ENCODE peak calls at places on chromosomes 16 and 17, in five cellular contexts. H is K562, Q is HepG2, C is H1, T is GM12878. B is an unnamed sample.

GRCh38 chr16:17379121-17379571 is 91.6 kb downstream of the XYLT1 start:
- DNase-seq in H (no peak), Q (no peak), C (no peak), T (no peak), B (peak)

GRCh38 chr17:10328206-10328605 is 44.6 kb downstream of the MYH13 start:
- DNase-seq in T (no peak), H (no peak), Q (no peak), C (no peak), B (no peak)

GRCh38 chr17:64240741-64241347 is 22.2 kb downstream of the TEX2 start:
- DNase-seq in T (no peak), C (no peak), H (no peak), Q (no peak), B (peak)

GRCh38 chr17:83186751-83187421 is 107.5 kb downstream of the METRNL start:
- DNase-seq in C (no peak), Q (no peak), H (no peak), T (no peak), B (no peak)

GRCh38 chr17:82403662-82404660 is 14.2 kb upstream of the HEXD start:
- DNase-seq in T (no peak), H (no peak), C (no peak), Q (no peak), B (no peak)

GRCh38 chr16:47644166-47644565 is 183.0 kb downstream of the PHKB start:
- DNase-seq in H (no peak), Q (no peak), C (no peak), T (no peak), B (no peak)

GRCh38 chr17:40497704-40498103 is 3.7 kb downstream of the TNS4 start:
- DNase-seq in T (no peak), H (no peak), Q (no peak), C (no peak), B (no peak)

GRCh38 chr16:56145369-56145768 is 45.9 kb upstream of the GNAO1 start:
- DNase-seq in T (no peak), Q (no peak), C (no peak), H (no peak), B (no peak)

GRCh38 chr16:2486645-2487516 is 12.0 kb downstream of the TBC1D24 start:
- DNase-seq in Q (no peak), C (no peak), T (peak), H (no peak), B (no peak)

GRCh38 chr17:48727415-48728175 is 955 bp downstream of the HOXB13 start:
- DNase-seq in C (no peak), Q (no peak), T (no peak), H (no peak), B (no peak)

GRCh38 chr17:2909164-2909852 is 113.1 kb downstream of the RAP1GAP2 start:
- DNase-seq in C (no peak), T (no peak), H (no peak), Q (no peak), B (peak)

GRCh38 chr17:40351185-40352043 is 13.1 kb downstream of the GJD3 start:
- DNase-seq in H (no peak), Q (no peak), C (no peak), T (no peak), B (peak)

GRCh38 chr16:80825365-80825758 is 21.0 kb upstream of the CDYL2 start:
- DNase-seq in T (no peak), Q (no peak), C (no peak), H (no peak), B (no peak)

GRCh38 chr16:84518804-84519341 is 14.4 kb upstream of the MEAK7 start:
- DNase-seq in Q (no peak), T (no peak), H (no peak), C (no peak), B (no peak)

GRCh38 chr17:38511126-38512108 is 83.2 kb downstream of the ARHGAP23 start:
- DNase-seq in C (no peak), H (no peak), Q (no peak), T (no peak), B (no peak)

GRCh38 chr17:27462714-27463113 is 6.5 kb downstream of the KSR1 start:
- DNase-seq in T (no peak), C (no peak), H (no peak), Q (no peak), B (no peak)

GRCh38 chr17:83196973-83197880 is 117.8 kb downstream of the METRNL start:
- DNase-seq in Q (no peak), C (no peak), T (no peak), H (no peak), B (no peak)

GRCh38 chr16:15694499-15694898 is 44.5 kb downstream of the NDE1 start:
- DNase-seq in H (no peak), Q (no peak), T (no peak), C (no peak), B (no peak)

GRCh38 chr17:559699-560378 is 154.8 kb downstream of the VPS53 start:
- DNase-seq in T (no peak), Q (no peak), C (no peak), H (no peak), B (no peak)

GRCh38 chr17:20026960-20027359 is 17.8 kb downstream of the SPECC1 start:
- DNase-seq in T (no peak), H (no peak), Q (no peak), C (no peak), B (no peak)

GRCh38 chr16:69934751-69935150 is 16.4 kb upstream of the CLEC18A start:
- DNase-seq in H (no peak), C (no peak), Q (no peak), T (no peak), B (no peak)

GRCh38 chr16:71722801-71723536 is 1.5 kb downstream of the PHLPP2 start:
- DNase-seq in Q (peak), C (peak), H (peak), T (no peak), B (peak)

GRCh38 chr17:73292031-73292531 is 19.7 kb downstream of the CDC42EP4 start:
- DNase-seq in C (no peak), T (no peak), H (no peak), Q (no peak), B (peak)

GRCh38 chr16:79418588-79418987 is 181.9 kb downstream of the MAF start:
- DNase-seq in T (no peak), Q (no peak), C (no peak), H (no peak), B (peak)

GRCh38 chr16:46844771-46845170 is 13.8 kb upstream of the C16orf87 start:
- DNase-seq in H (no peak), Q (no peak), C (peak), T (no peak), B (no peak)

GRCh38 chr16:87288753-87289362 is 28.3 kb downstream of the C16orf95 start:
- DNase-seq in Q (no peak), T (no peak), H (no peak), C (no peak), B (no peak)

GRCh38 chr17:57228921-57229320 is 27.4 kb upstream of the MSI2 start:
- DNase-seq in C (no peak), T (no peak), H (no peak), Q (no peak), B (no peak)

GRCh38 chr17:36525888-36526287 is 8.8 kb downstream of the MYO19 start:
- DNase-seq in C (no peak), H (no peak), Q (no peak), T (no peak), B (no peak)

GRCh38 chr17:33895491-33895890 is 359.6 kb upstream of the CCL2 start:
- DNase-seq in C (no peak), T (no peak), H (no peak), Q (no peak), B (no peak)

GRCh38 chr17:75126954-75127353 is 4.6 kb downstream of the NT5C start:
- DNase-seq in H (no peak), C (no peak), T (no peak), Q (no peak), B (no peak)

GRCh38 chr17:17874478-17874877 is 37.7 kb upstream of the SREBF1 start:
- DNase-seq in T (no peak), C (no peak), Q (no peak), H (no peak), B (no peak)

GRCh38 chr17:9230346-9230745 is 209.0 kb downstream of the NTN1 start:
- DNase-seq in Q (no peak), H (no peak), T (no peak), C (no peak), B (peak)

GRCh38 chr17:63279498-63280230 is 166.4 kb downstream of the CYB561 start:
- DNase-seq in T (no peak), Q (no peak), C (no peak), H (no peak), B (no peak)

DNA sequence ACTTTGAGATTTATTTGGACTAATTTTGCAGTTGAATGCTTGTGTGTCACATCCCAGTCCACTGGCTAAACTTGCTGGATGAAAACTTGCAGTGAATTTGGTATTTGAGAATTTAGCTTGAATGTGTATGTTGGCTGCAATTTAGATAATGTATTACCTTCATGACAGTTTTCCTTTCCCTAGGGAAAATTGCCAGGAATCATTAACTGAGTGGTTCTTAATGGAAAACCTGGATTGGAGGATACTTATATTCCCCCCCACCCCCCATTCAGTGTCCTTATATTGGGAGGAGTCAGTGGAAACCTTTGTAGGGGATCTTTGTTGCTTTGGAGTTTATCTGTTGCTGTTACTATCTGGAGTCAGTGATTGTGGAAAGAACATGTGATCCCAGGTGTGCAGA is 67.6 kb downstream of the KPNA2 start:
- DNase-seq in C (no peak), H (no peak), Q (no peak), T (no peak), B (peak)
- TF ChIP-seq RFX5 in C (no peak), H (no peak), Q (no peak), T (no peak), B (no peak)

DNA sequence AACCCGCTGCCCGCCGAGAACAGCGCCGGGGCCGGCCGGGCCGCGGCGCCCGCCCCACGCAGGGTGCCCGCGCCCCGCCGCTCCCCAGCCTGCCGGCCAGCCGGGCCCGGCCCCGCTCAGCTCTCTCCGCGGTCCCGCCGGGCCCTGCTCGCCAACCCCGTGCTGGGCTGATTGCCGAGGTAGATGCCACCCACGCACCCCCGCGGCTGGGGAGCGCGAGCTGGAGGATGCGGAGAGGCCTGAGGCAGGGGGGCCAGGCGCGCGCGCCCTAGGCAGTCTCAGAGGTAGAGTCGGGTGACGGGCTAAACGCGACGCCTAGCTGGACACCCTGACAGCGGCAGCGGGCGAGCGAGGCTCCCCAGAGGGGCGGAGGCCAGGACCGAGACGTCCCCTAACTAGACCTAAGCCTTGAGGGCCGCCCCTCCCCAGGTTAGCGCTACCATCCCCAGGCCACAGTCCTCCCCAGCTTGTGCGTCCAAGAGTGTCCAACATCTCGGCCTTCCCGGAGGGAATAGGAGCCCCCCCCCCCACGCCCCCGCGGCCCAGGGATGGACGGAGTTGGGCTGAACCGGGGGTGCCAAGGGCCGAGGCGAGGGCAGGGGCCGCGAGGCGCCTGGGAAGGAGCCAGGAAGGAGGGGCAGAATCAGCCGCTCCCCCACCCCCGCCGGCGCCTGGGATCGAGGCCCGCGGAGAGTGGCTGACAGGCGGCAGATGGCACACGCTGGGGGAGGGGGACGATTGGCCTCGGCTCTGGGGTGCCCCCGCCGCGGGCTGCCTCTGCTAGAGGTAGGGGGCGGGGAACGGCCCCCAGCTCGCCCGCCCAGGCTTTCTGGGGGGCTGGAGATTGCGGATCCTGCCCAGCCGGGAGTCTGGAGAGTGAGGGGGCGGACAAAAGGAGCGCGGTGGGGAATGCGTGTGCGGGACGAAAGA is 2.6 kb upstream of the ZNF423 start:
- DNase-seq in Q (no peak), T (no peak), H (peak), C (peak), B (peak)
- TF ChIP-seq JUND in Q (no peak), T (no peak), H (no peak), C (no peak), B (no peak)

GRCh38 chr17:51765558-51766145 is 392.9 kb downstream of the CA10 start:
- DNase-seq in Q (no peak), T (no peak), C (no peak), H (no peak), B (no peak)
- TF ChIP-seq RFX5 in Q (no peak), T (no peak), C (no peak), H (no peak), B (no peak)

DNA sequence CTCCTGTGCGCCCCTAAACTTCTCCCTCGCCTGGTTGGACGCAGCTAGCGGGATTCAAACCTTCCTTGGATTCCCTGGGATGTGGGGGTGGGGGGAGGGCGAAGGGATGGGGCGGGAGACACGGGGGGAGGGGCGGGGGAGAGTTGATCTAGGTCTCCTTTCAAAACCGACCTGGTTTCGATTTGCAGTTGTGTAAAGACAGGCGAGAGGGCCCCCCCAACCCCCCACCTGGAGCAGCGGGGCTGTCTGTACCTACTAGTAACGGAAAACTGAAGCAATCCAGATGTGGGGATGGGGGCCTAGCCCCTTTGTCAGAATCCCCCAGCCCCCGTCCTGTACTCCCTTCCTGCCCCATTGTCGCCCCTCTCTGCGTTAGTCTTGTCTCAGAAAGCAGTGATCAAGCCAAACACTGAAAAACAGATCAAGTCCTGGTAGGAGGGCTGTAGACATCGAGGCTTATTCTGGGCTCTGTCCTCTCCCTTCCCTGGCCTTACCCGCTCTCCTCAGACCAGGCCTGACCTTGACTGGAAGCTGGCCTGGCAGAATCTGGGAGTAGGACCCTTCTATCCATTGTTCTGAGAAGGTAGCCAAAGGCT is 902 bp downstream of the DLX4 start:
- DNase-seq in Q (no peak), C (no peak), H (no peak), T (no peak), B (no peak)
- TF ChIP-seq JUND in Q (no peak), C (no peak), H (no peak), T (no peak), B (no peak)

GRCh38 chr17:80947200-80947940 is 44.3 kb upstream of the CHMP6 start:
- DNase-seq in T (no peak), Q (no peak), H (no peak), C (no peak), B (no peak)

GRCh38 chr17:80943346-80944145 is 48.1 kb upstream of the CHMP6 start:
- DNase-seq in Q (no peak), H (no peak), C (no peak), T (no peak), B (no peak)

GRCh38 chr17:80946449-80946848 is 45.2 kb upstream of the CHMP6 start:
- DNase-seq in H (no peak), C (no peak), T (no peak), Q (no peak), B (no peak)

GRCh38 chr17:80944326-80944725 is 47.3 kb upstream of the CHMP6 start:
- DNase-seq in Q (no peak), C (no peak), T (no peak), H (no peak), B (no peak)

DNA sequence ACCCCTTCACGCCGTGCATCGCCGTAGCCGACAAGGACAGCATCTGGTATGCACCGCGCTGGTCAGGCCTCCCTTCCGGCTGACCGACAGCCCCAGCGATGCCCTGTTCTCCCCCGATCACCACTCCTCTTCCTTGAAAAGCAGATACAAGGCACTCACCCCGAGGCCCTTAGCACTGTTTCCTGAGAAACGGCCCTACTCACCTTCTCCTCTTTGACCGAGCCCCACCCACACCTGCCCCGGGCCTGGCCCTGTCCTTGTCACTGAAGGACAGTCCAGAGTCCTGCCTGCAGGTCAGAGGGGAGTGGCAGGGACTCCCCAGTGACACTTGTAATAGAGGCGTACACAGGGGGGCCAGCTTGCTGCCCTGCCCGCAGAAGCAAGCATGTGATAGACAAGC is 45.9 kb upstream of the CHMP6 start:
- DNase-seq in T (no peak), H (no peak), Q (no peak), C (no peak), B (peak)
- TF ChIP-seq RFX5 in T (no peak), H (no peak), Q (no peak), C (no peak), B (no peak)

GRCh38 chr17:30716461-30717289 is 107.8 kb downstream of the CRLF3 start:
- DNase-seq in C (no peak), Q (no peak), H (no peak), T (no peak), B (peak)
- TF ChIP-seq JUND in C (no peak), Q (no peak), H (no peak), T (no peak), B (no peak)

GRCh38 chr16:25692307-25692706 is 548 bp downstream of the HS3ST4 start:
- DNase-seq in Q (no peak), H (no peak), C (peak), T (no peak), B (peak)
- TF ChIP-seq RFX5 in Q (no peak), H (no peak), C (no peak), T (no peak), B (no peak)

DNA sequence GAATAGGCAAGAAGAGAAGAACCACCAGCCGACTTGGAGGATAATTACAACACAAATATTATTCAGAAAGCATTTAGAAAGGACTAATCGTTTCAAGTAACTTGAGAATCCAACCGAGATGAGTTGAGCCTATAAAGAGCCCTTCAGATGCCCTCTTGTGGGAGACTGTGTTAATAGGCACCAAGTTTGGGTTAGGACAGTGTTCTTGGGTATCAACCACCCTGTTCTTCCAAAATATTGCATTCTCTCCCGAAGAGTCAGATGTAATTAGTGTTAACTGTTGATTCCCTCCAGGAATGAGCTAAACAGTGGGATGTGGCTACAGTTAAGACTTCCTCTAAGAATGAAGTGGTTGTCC is 87.8 kb upstream of the NOL11 start:
- DNase-seq in H (no peak), C (no peak), T (no peak), Q (peak), B (peak)
- TF ChIP-seq JUND in H (no peak), C (no peak), T (no peak), Q (no peak), B (no peak)

B was measured in SK-N-SH.